ENCODE peak calls at places on chromosome 1, in ten cellular contexts. W is DMS153; A is spleen; V is H54; O is stimulated activated CD8-positive, alpha-beta memory T cell treated with anti-CD3 and anti-CD28 coated beads, Interleukin-4, amount 100 ng/mL, for 24 hours; G is right atrium auricular region; E is tibial artery; Z is heart left ventricle; J is ELR; Y is GM06990. S is an unnamed sample.

GRCh38 chr1:59292557-59292956 is 4.3 kb upstream of the FGGY start:
- DNase-seq in W (no peak), A (no peak), V (no peak), O (no peak), G (peak), E (peak), Z (peak), J (peak), Y (peak), S (no peak)

GRCh38 chr1:2194898-2195673 is 514 bp upstream of the FAAP20 start:
- DNase-seq in W (peak), A (peak), V (peak), O (peak), G (peak), E (peak), Z (peak), J (peak), Y (peak), S (peak)

GRCh38 chr1:235027076-235027861 is 101.4 kb downstream of the TOMM20 start:
- DNase-seq in W (no peak), A (peak), V (no peak), O (no peak), G (no peak), E (no peak), Z (no peak), J (no peak), Y (no peak), S (no peak)

GRCh38 chr1:70659891-70660290 is 248.8 kb downstream of the CTH start:
- DNase-seq in W (no peak), A (no peak), V (no peak), O (no peak), G (no peak), E (no peak), Z (no peak), J (no peak), Y (no peak), S (no peak)

GRCh38 chr1:68231627-68232303 is 558 bp downstream of the WLS start:
- DNase-seq in W (peak), A (no peak), V (peak), O (no peak), G (peak), E (peak), Z (peak), J (peak), Y (no peak), S (peak)

GRCh38 chr1:175318633-175319032 is 126.1 kb upstream of the KIAA0040 start:
- DNase-seq in W (no peak), A (no peak), V (no peak), O (no peak), G (no peak), E (no peak), Z (no peak), J (no peak), Y (no peak), S (no peak)

GRCh38 chr1:221839794-221840395 is 98.0 kb upstream of the DUSP10 start:
- DNase-seq in W (no peak), A (no peak), V (peak), O (peak), G (peak), E (peak), Z (peak), J (peak), Y (peak), S (no peak)

GRCh38 chr1:64505944-64506658 is 36.2 kb downstream of the CACHD1 start:
- DNase-seq in W (peak), A (no peak), V (no peak), O (no peak), G (no peak), E (no peak), Z (no peak), J (peak), Y (peak), S (peak)

GRCh38 chr1:184866991-184867788 is 107.1 kb downstream of the NIBAN1 start:
- DNase-seq in W (no peak), A (no peak), V (peak), O (peak), G (no peak), E (no peak), Z (no peak), J (peak), Y (peak), S (no peak)

GRCh38 chr1:213689260-213689659 is 298.5 kb upstream of the PROX1 start:
- DNase-seq in W (peak), A (no peak), V (no peak), O (no peak), G (no peak), E (no peak), Z (no peak), J (no peak), Y (no peak), S (no peak)

GRCh38 chr1:181251001-181251712 is 162.7 kb downstream of the IER5 start:
- DNase-seq in W (peak), A (no peak), V (no peak), O (no peak), G (no peak), E (no peak), Z (no peak), J (peak), Y (no peak), S (no peak)

S was measured in SHP77.